ENCODE peak calls at places on chromosome 21, in five cellular contexts. J is aorta; A is psoas muscle; C is activated CD8-positive, alpha-beta memory T cell treated with anti-CD3 and anti-CD28 coated beads, Interleukin-2, amount 10 ng/mL, durations not matched to agents 7 days and 5 days; V is naive thymus-derived CD8-positive, alpha-beta T cell. G is an unnamed sample.
A peak's percentile ranks its signal among the peaks of the same experiment; 100 is the strongest.

GRCh38 chr21:31180256-31181088 is 142.2 kb upstream of the KRTAP19-8 start:
- ATAC-seq in J (no peak), A (no peak), C (no peak), V (no peak), G (no peak)

GRCh38 chr21:44329971-44330681 is 9.1 kb downstream of the CFAP410 start:
- ATAC-seq in J (no peak), A (no peak), C (no peak), V (no peak), G (no peak)

GRCh38 chr21:28669331-28669730 is 323.3 kb downstream of the LTN1 start:
- ATAC-seq in J (no peak), A (no peak), C (no peak), V (no peak), G (no peak)

GRCh38 chr21:41634858-41635257 is 126.9 kb upstream of the TMPRSS2 start:
- ATAC-seq in J (no peak), A (no peak), C (no peak), V (no peak), G (no peak)

GRCh38 chr21:25360593-25360992 is 246.7 kb downstream of the MRPL39 start:
- ATAC-seq in J (no peak), A (no peak), C (no peak), V (peak; percentile 22), G (peak; percentile 27)

GRCh38 chr21:42844411-42845113 is 34.8 kb downstream of the WDR4 start:
- ATAC-seq in J (peak; percentile 57), A (peak; percentile 92), C (no peak), V (no peak), G (no peak)

GRCh38 chr21:26844258-26845065 is 747 bp downstream of the ADAMTS1 start:
- ATAC-seq in J (peak; percentile 62), A (peak; percentile 64), C (peak; percentile 8), V (no peak), G (no peak)

GRCh38 chr21:28908351-28908750 is 84.3 kb downstream of the LTN1 start:
- ATAC-seq in J (no peak), A (no peak), C (no peak), V (no peak), G (no peak)

GRCh38 chr21:35102488-35103407 is 53.6 kb upstream of the RUNX1 start:
- ATAC-seq in J (peak; percentile 57), A (no peak), C (no peak), V (peak; percentile 100), G (peak; percentile 71)

GRCh38 chr21:45421846-45422775 is 17.1 kb downstream of the COL18A1 start:
- ATAC-seq in J (no peak), A (no peak), C (no peak), V (no peak), G (no peak)

GRCh38 chr21:46559291-46559983 is 45.4 kb downstream of the S100B start:
- ATAC-seq in J (peak; percentile 49), A (no peak), C (peak; percentile 88), V (peak; percentile 75), G (peak; percentile 83)

GRCh38 chr21:26148834-26149354 is 21.7 kb downstream of the APP start:
- ATAC-seq in J (peak; percentile 45), A (no peak), C (no peak), V (no peak), G (no peak)

GRCh38 chr21:42440187-42440792 is 36.6 kb downstream of the UBASH3A start:
- ATAC-seq in J (no peak), A (no peak), C (no peak), V (no peak), G (peak; percentile 69)

GRCh38 chr21:14875704-14876364 is 189.0 kb downstream of the NRIP1 start:
- ATAC-seq in J (no peak), A (no peak), C (no peak), V (no peak), G (no peak)

GRCh38 chr21:33550772-33551660 is 8.2 kb downstream of the SON start:
- ATAC-seq in J (no peak), A (no peak), C (no peak), V (no peak), G (no peak)

GRCh38 chr21:43939443-43940328 is 72.4 kb upstream of the TRAPPC10 start:
- ATAC-seq in J (no peak), A (peak; percentile 4), C (peak; percentile 8), V (no peak), G (no peak)